ENCODE peak calls at places on chromosomes 3 and 15, in seven cellular contexts. One of them, this sample, is unnamed.
A peak's percentile ranks its signal among the peaks of the same experiment; 100 is the strongest.

GRCh38 chr15:39051931-39052705 is 487.5 kb upstream of the RASGRP1 start:
- DNase-seq in uterus: no peak
- DNase-seq in spleen: no peak
- DNase-seq in transverse colon: no peak
- DNase-seq in ovary: no peak
- DNase-seq in heart left ventricle: no peak
- DNase-seq in body of pancreas: no peak
- DNase-seq in this sample: no peak

GRCh38 chr3:57079221-57079831 is 18.9 kb downstream of the SPATA12 start:
- DNase-seq in uterus: peak; percentile 51
- DNase-seq in spleen: peak; percentile 77
- DNase-seq in transverse colon: peak; percentile 48
- DNase-seq in ovary: peak; percentile 64
- DNase-seq in heart left ventricle: peak; percentile 43
- DNase-seq in body of pancreas: peak; percentile 37
- DNase-seq in this sample: no peak

GRCh38 chr3:174002543-174002942 is 605.0 kb downstream of the NLGN1 start:
- DNase-seq in uterus: no peak
- DNase-seq in spleen: no peak
- DNase-seq in transverse colon: no peak
- DNase-seq in ovary: no peak
- DNase-seq in heart left ventricle: no peak
- DNase-seq in body of pancreas: no peak
- DNase-seq in this sample: no peak

GRCh38 chr3:27728195-27729087 is 6.3 kb upstream of the EOMES start:
- DNase-seq in uterus: no peak
- DNase-seq in spleen: peak; percentile 73
- DNase-seq in transverse colon: no peak
- DNase-seq in ovary: no peak
- DNase-seq in heart left ventricle: peak; percentile 23
- DNase-seq in body of pancreas: no peak
- DNase-seq in this sample: no peak

GRCh38 chr3:160701490-160701889 is 24.5 kb downstream of the ARL14 start:
- DNase-seq in uterus: no peak
- DNase-seq in spleen: no peak
- DNase-seq in transverse colon: no peak
- DNase-seq in ovary: no peak
- DNase-seq in heart left ventricle: no peak
- DNase-seq in body of pancreas: no peak
- DNase-seq in this sample: no peak

GRCh38 chr3:172635588-172635987 is 75.3 kb downstream of the NCEH1 start:
- DNase-seq in uterus: no peak
- DNase-seq in spleen: no peak
- DNase-seq in transverse colon: no peak
- DNase-seq in ovary: no peak
- DNase-seq in heart left ventricle: no peak
- DNase-seq in body of pancreas: no peak
- DNase-seq in this sample: peak; percentile 85

GRCh38 chr15:69554321-69554961 is 101.8 kb downstream of the RPLP1 start:
- DNase-seq in uterus: no peak
- DNase-seq in spleen: no peak
- DNase-seq in transverse colon: peak; percentile 66
- DNase-seq in ovary: no peak
- DNase-seq in heart left ventricle: no peak
- DNase-seq in body of pancreas: no peak
- DNase-seq in this sample: no peak

GRCh38 chr3:185397676-185398075 is 34.7 kb downstream of the MAP3K13 start:
- DNase-seq in uterus: no peak
- DNase-seq in spleen: no peak
- DNase-seq in transverse colon: no peak
- DNase-seq in ovary: no peak
- DNase-seq in heart left ventricle: peak; percentile 33
- DNase-seq in body of pancreas: no peak
- DNase-seq in this sample: peak; percentile 12

GRCh38 chr15:82298520-82298919 is 35.9 kb downstream of the SAXO2 start:
- DNase-seq in uterus: no peak
- DNase-seq in spleen: peak; percentile 86
- DNase-seq in transverse colon: peak; percentile 27
- DNase-seq in ovary: no peak
- DNase-seq in heart left ventricle: no peak
- DNase-seq in body of pancreas: no peak
- DNase-seq in this sample: peak; percentile 62

GRCh38 chr3:66179813-66180212 is 41.0 kb upstream of the SLC25A26 start:
- DNase-seq in uterus: no peak
- DNase-seq in spleen: no peak
- DNase-seq in transverse colon: no peak
- DNase-seq in ovary: no peak
- DNase-seq in heart left ventricle: no peak
- DNase-seq in body of pancreas: no peak
- DNase-seq in this sample: no peak

GRCh38 chr3:134039161-134039862 is 9.6 kb upstream of the SLCO2A1 start:
- DNase-seq in uterus: no peak
- DNase-seq in spleen: peak; percentile 76
- DNase-seq in transverse colon: peak; percentile 85
- DNase-seq in ovary: no peak
- DNase-seq in heart left ventricle: no peak
- DNase-seq in body of pancreas: no peak
- DNase-seq in this sample: peak; percentile 86

GRCh38 chr15:90711842-90712241 is 5.3 kb upstream of the BLM start:
- DNase-seq in uterus: no peak
- DNase-seq in spleen: no peak
- DNase-seq in transverse colon: no peak
- DNase-seq in ovary: no peak
- DNase-seq in heart left ventricle: no peak
- DNase-seq in body of pancreas: no peak
- DNase-seq in this sample: no peak

GRCh38 chr3:160099855-160100254 is 111.2 kb downstream of the IL12A start:
- DNase-seq in uterus: no peak
- DNase-seq in spleen: no peak
- DNase-seq in transverse colon: no peak
- DNase-seq in ovary: no peak
- DNase-seq in heart left ventricle: no peak
- DNase-seq in body of pancreas: no peak
- DNase-seq in this sample: no peak

GRCh38 chr3:143464850-143465249 is 345.3 kb downstream of the CHST2 start:
- DNase-seq in uterus: no peak
- DNase-seq in spleen: no peak
- DNase-seq in transverse colon: no peak
- DNase-seq in ovary: no peak
- DNase-seq in heart left ventricle: no peak
- DNase-seq in body of pancreas: peak; percentile 18
- DNase-seq in this sample: no peak

GRCh38 chr15:40451497-40452158 is 10.9 kb downstream of the BAHD1 start:
- DNase-seq in uterus: no peak
- DNase-seq in spleen: no peak
- DNase-seq in transverse colon: peak; percentile 26
- DNase-seq in ovary: no peak
- DNase-seq in heart left ventricle: no peak
- DNase-seq in body of pancreas: no peak
- DNase-seq in this sample: no peak

GRCh38 chr3:134336587-134336986 is 37.7 kb downstream of the AMOTL2 start:
- DNase-seq in uterus: no peak
- DNase-seq in spleen: no peak
- DNase-seq in transverse colon: no peak
- DNase-seq in ovary: no peak
- DNase-seq in heart left ventricle: peak; percentile 36
- DNase-seq in body of pancreas: no peak
- DNase-seq in this sample: no peak

GRCh38 chr15:68982002-68982401 is 32.5 kb upstream of the NOX5 start:
- DNase-seq in uterus: no peak
- DNase-seq in spleen: no peak
- DNase-seq in transverse colon: no peak
- DNase-seq in ovary: no peak
- DNase-seq in heart left ventricle: no peak
- DNase-seq in body of pancreas: no peak
- DNase-seq in this sample: no peak

GRCh38 chr15:38613085-38613484 is 48.5 kb upstream of the RASGRP1 start:
- DNase-seq in uterus: no peak
- DNase-seq in spleen: no peak
- DNase-seq in transverse colon: no peak
- DNase-seq in ovary: no peak
- DNase-seq in heart left ventricle: no peak
- DNase-seq in body of pancreas: no peak
- DNase-seq in this sample: no peak

GRCh38 chr15:66706840-66707239 is 4.8 kb downstream of the SMAD6 start:
- DNase-seq in uterus: no peak
- DNase-seq in spleen: no peak
- DNase-seq in transverse colon: no peak
- DNase-seq in ovary: no peak
- DNase-seq in heart left ventricle: no peak
- DNase-seq in body of pancreas: no peak
- DNase-seq in this sample: no peak
- H3K4me1 ChIP-seq in uterus: peaks cover 11% of the 10 kb centered on the region
- H3K4me1 ChIP-seq in spleen: peaks cover 61% of the 10 kb centered on the region
- H3K4me1 ChIP-seq in transverse colon: peaks cover 67% of the 10 kb centered on the region
- H3K4me1 ChIP-seq in ovary: peaks cover 25% of the 10 kb centered on the region
- H3K4me1 ChIP-seq in heart left ventricle: peaks cover 11% of the 10 kb centered on the region
- H3K4me1 ChIP-seq in body of pancreas: peaks cover 55% of the 10 kb centered on the region
- H3K4me1 ChIP-seq in this sample: peaks cover 49% of the 10 kb centered on the region

GRCh38 chr3:15175590-15175989 is 30.5 kb upstream of the CAPN7 start:
- DNase-seq in uterus: no peak
- DNase-seq in spleen: no peak
- DNase-seq in transverse colon: no peak
- DNase-seq in ovary: no peak
- DNase-seq in heart left ventricle: no peak
- DNase-seq in body of pancreas: no peak
- DNase-seq in this sample: no peak
- H3K27me3 ChIP-seq in uterus: no peaks in the 10 kb centered on the region
- H3K27me3 ChIP-seq in spleen: peaks cover 11% of the 10 kb centered on the region
- H3K27me3 ChIP-seq in transverse colon: no peaks in the 10 kb centered on the region
- H3K27me3 ChIP-seq in ovary: no peaks in the 10 kb centered on the region
- H3K27me3 ChIP-seq in heart left ventricle: no peaks in the 10 kb centered on the region
- H3K27me3 ChIP-seq in body of pancreas: no peaks in the 10 kb centered on the region
- H3K27me3 ChIP-seq in this sample: no peaks in the 10 kb centered on the region

DNA sequence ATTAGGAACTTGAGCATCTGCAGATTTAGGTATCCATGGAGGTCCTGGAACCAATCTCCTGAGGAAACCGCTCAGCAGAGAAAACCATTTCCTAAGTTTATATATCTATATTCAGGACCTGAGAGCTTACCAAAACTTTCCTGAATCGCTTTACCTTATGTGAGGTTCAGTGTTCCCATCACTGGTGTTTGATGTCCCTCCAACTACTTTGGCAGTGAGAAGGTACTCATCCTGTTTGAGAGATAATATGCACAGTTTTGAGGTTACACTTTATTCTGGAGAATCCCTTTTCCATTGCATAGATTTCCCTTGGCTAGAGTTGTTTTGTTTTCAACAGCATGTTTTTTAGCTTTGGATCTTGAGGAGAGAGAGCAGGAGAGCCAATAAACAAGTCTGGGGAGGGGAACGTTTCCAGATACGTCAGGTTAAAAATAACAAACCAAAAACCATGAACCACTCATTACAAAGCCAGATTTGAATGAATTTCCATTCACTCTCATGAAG is 33.5 kb downstream of the CD200 start:
- DNase-seq in uterus: no peak
- DNase-seq in spleen: no peak
- DNase-seq in transverse colon: no peak
- DNase-seq in ovary: no peak
- DNase-seq in heart left ventricle: no peak
- DNase-seq in body of pancreas: no peak
- DNase-seq in this sample: no peak
- TF ChIP-seq POLR2A in uterus: no peak
- TF ChIP-seq POLR2A in spleen: no peak
- TF ChIP-seq POLR2A in transverse colon: no peak
- TF ChIP-seq POLR2A in ovary: no peak
- TF ChIP-seq POLR2A in heart left ventricle: no peak
- TF ChIP-seq POLR2A in body of pancreas: no peak
- TF ChIP-seq POLR2A in this sample: no peak

DNA sequence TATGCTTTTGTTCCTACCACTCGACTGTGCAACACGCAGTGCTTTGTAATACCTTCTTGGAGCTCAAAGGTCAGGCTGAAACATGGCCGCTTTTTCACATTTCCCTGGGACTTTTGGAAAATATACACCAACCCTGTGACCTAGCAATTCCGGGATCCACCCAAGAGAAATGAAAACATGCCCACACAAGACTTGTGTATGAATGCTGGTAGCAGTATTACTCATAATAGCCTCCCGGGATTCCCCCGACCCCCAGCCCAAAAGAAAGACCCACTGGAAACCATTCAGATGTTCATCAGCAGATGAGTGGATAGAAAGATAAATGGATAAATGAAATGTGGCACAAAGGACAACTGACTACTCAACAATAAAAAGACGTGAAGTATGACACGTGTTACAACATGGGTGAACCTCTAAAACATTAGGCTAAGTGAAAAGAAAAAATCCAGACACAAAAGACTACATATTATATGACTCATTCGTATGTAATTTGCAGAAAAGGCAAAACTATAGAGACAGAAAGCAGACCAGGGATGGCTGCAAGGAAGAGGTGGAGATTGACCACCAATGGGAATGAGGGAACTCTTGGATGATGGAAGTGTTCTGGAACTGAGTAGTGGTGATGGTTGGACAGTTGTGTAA is 104.1 kb downstream of the PGPEP1L start:
- DNase-seq in uterus: no peak
- DNase-seq in spleen: no peak
- DNase-seq in transverse colon: no peak
- DNase-seq in ovary: no peak
- DNase-seq in heart left ventricle: no peak
- DNase-seq in body of pancreas: no peak
- DNase-seq in this sample: no peak
- H3K4me1 ChIP-seq in uterus: peaks cover 6% of the 10 kb centered on the region
- H3K4me1 ChIP-seq in spleen: peaks cover 37% of the 10 kb centered on the region
- H3K4me1 ChIP-seq in transverse colon: peaks cover 11% of the 10 kb centered on the region
- H3K4me1 ChIP-seq in ovary: peaks cover 11% of the 10 kb centered on the region
- H3K4me1 ChIP-seq in heart left ventricle: no peaks in the 10 kb centered on the region
- H3K4me1 ChIP-seq in body of pancreas: peaks cover 23% of the 10 kb centered on the region
- H3K4me1 ChIP-seq in this sample: peaks cover 51% of the 10 kb centered on the region

GRCh38 chr3:13785853-13786455 is 93.9 kb downstream of the WNT7A start:
- DNase-seq in uterus: no peak
- DNase-seq in spleen: no peak
- DNase-seq in transverse colon: no peak
- DNase-seq in ovary: no peak
- DNase-seq in heart left ventricle: no peak
- DNase-seq in body of pancreas: no peak
- DNase-seq in this sample: no peak
- H3K27me3 ChIP-seq in uterus: no peaks in the 10 kb centered on the region
- H3K27me3 ChIP-seq in spleen: peaks cover 47% of the 10 kb centered on the region
- H3K27me3 ChIP-seq in transverse colon: peaks cover 2% of the 10 kb centered on the region
- H3K27me3 ChIP-seq in ovary: no peaks in the 10 kb centered on the region
- H3K27me3 ChIP-seq in heart left ventricle: peaks cover 1% of the 10 kb centered on the region
- H3K27me3 ChIP-seq in body of pancreas: no peaks in the 10 kb centered on the region
- H3K27me3 ChIP-seq in this sample: peaks cover 83% of the 10 kb centered on the region

GRCh38 chr15:24954783-24955548 is at the start of the genes SNRPN and SNURF:
- DNase-seq in uterus: peak; percentile 64
- DNase-seq in spleen: peak; percentile 91
- DNase-seq in transverse colon: peak; percentile 76
- DNase-seq in ovary: peak; percentile 72
- DNase-seq in heart left ventricle: peak; percentile 90
- DNase-seq in body of pancreas: peak; percentile 77
- DNase-seq in this sample: no peak
- TF ChIP-seq POLR2A in uterus: peak; percentile 48
- TF ChIP-seq POLR2A in spleen: no peak
- TF ChIP-seq POLR2A in transverse colon: peak; percentile 76
- TF ChIP-seq POLR2A in ovary: peak; percentile 58
- TF ChIP-seq POLR2A in heart left ventricle: peak; percentile 74
- TF ChIP-seq POLR2A in body of pancreas: peak; percentile 69
- TF ChIP-seq POLR2A in this sample: peak; percentile 64